ENCODE peak calls at places on chromosomes 1 and 21, in six cellular contexts. One of them, this sample, is unnamed.

GRCh38 chr1:47179988-47180563 is 9.8 kb downstream of the PDZK1IP1 start:
- DNase-seq in lower leg skin: peak; percentile 61
- DNase-seq in dorsolateral prefrontal cortex: no peak
- DNase-seq in WTC11: no peak
- DNase-seq in choroid plexus epithelial cell: no peak
- DNase-seq in activated B cell treated with CpG ODN at 0.5 μM for 24 hours: no peak
- DNase-seq in this sample: no peak

GRCh38 chr1:55326496-55326895 is 111.3 kb upstream of the USP24 start:
- DNase-seq in activated B cell treated with CpG ODN at 0.5 μM for 24 hours: no peak
- DNase-seq in dorsolateral prefrontal cortex: no peak
- DNase-seq in WTC11: no peak
- DNase-seq in lower leg skin: no peak
- DNase-seq in choroid plexus epithelial cell: peak; percentile 40
- DNase-seq in this sample: no peak

GRCh38 chr1:167173516-167174184 is 47.0 kb upstream of the POU2F1 start:
- DNase-seq in lower leg skin: no peak
- DNase-seq in WTC11: no peak
- DNase-seq in activated B cell treated with CpG ODN at 0.5 μM for 24 hours: no peak
- DNase-seq in choroid plexus epithelial cell: peak; percentile 76
- DNase-seq in dorsolateral prefrontal cortex: no peak
- DNase-seq in this sample: no peak

GRCh38 chr1:160361814-160362167 is 5.1 kb upstream of the NHLH1 start:
- DNase-seq in lower leg skin: no peak
- DNase-seq in dorsolateral prefrontal cortex: no peak
- DNase-seq in WTC11: no peak
- DNase-seq in choroid plexus epithelial cell: no peak
- DNase-seq in activated B cell treated with CpG ODN at 0.5 μM for 24 hours: no peak
- DNase-seq in this sample: no peak

GRCh38 chr1:214977700-214978374 is 104.7 kb upstream of the KCNK2 start:
- DNase-seq in activated B cell treated with CpG ODN at 0.5 μM for 24 hours: no peak
- DNase-seq in dorsolateral prefrontal cortex: no peak
- DNase-seq in WTC11: no peak
- DNase-seq in choroid plexus epithelial cell: no peak
- DNase-seq in lower leg skin: no peak
- DNase-seq in this sample: no peak

GRCh38 chr21:40047993-40048730 is 180.9 kb downstream of the PCP4 start:
- DNase-seq in dorsolateral prefrontal cortex: no peak
- DNase-seq in activated B cell treated with CpG ODN at 0.5 μM for 24 hours: no peak
- DNase-seq in choroid plexus epithelial cell: no peak
- DNase-seq in lower leg skin: no peak
- DNase-seq in WTC11: no peak
- DNase-seq in this sample: no peak

GRCh38 chr1:58929667-58930325 is 145.9 kb upstream of the JUN start:
- DNase-seq in WTC11: no peak
- DNase-seq in dorsolateral prefrontal cortex: no peak
- DNase-seq in lower leg skin: no peak
- DNase-seq in activated B cell treated with CpG ODN at 0.5 μM for 24 hours: no peak
- DNase-seq in choroid plexus epithelial cell: no peak
- DNase-seq in this sample: no peak

GRCh38 chr1:18693256-18694098 is 62.8 kb downstream of the PAX7 start:
- DNase-seq in activated B cell treated with CpG ODN at 0.5 μM for 24 hours: no peak
- DNase-seq in lower leg skin: no peak
- DNase-seq in WTC11: peak; percentile 89
- DNase-seq in choroid plexus epithelial cell: no peak
- DNase-seq in dorsolateral prefrontal cortex: no peak
- DNase-seq in this sample: no peak

GRCh38 chr21:44704636-44705001 is 6.8 kb downstream of the TSPEAR start:
- DNase-seq in WTC11: peak; percentile 60
- DNase-seq in activated B cell treated with CpG ODN at 0.5 μM for 24 hours: no peak
- DNase-seq in lower leg skin: peak; percentile 39
- DNase-seq in choroid plexus epithelial cell: no peak
- DNase-seq in dorsolateral prefrontal cortex: no peak
- DNase-seq in this sample: peak; percentile 62

GRCh38 chr1:171292799-171293198 is 21.2 kb upstream of the FMO4 start:
- DNase-seq in choroid plexus epithelial cell: no peak
- DNase-seq in dorsolateral prefrontal cortex: no peak
- DNase-seq in lower leg skin: no peak
- DNase-seq in activated B cell treated with CpG ODN at 0.5 μM for 24 hours: no peak
- DNase-seq in WTC11: no peak
- DNase-seq in this sample: no peak

GRCh38 chr1:33344896-33345295 is 24.0 kb upstream of the A3GALT2 start:
- DNase-seq in activated B cell treated with CpG ODN at 0.5 μM for 24 hours: no peak
- DNase-seq in dorsolateral prefrontal cortex: no peak
- DNase-seq in choroid plexus epithelial cell: peak; percentile 34
- DNase-seq in lower leg skin: no peak
- DNase-seq in WTC11: no peak
- DNase-seq in this sample: no peak

GRCh38 chr1:84724128-84724860 is 34.0 kb upstream of the SSX2IP start:
- DNase-seq in lower leg skin: no peak
- DNase-seq in choroid plexus epithelial cell: no peak
- DNase-seq in activated B cell treated with CpG ODN at 0.5 μM for 24 hours: peak; percentile 23
- DNase-seq in WTC11: peak; percentile 85
- DNase-seq in dorsolateral prefrontal cortex: no peak
- DNase-seq in this sample: no peak

GRCh38 chr1:58739851-58740466 is 40.1 kb upstream of the MYSM1 start:
- DNase-seq in choroid plexus epithelial cell: peak; percentile 81
- DNase-seq in activated B cell treated with CpG ODN at 0.5 μM for 24 hours: no peak
- DNase-seq in lower leg skin: no peak
- DNase-seq in WTC11: no peak
- DNase-seq in dorsolateral prefrontal cortex: no peak
- DNase-seq in this sample: no peak

GRCh38 chr21:35171385-35171784 is 122.3 kb upstream of the RUNX1 start:
- DNase-seq in lower leg skin: no peak
- DNase-seq in choroid plexus epithelial cell: no peak
- DNase-seq in activated B cell treated with CpG ODN at 0.5 μM for 24 hours: no peak
- DNase-seq in dorsolateral prefrontal cortex: no peak
- DNase-seq in WTC11: no peak
- DNase-seq in this sample: no peak

GRCh38 chr1:208172389-208173140 is 71.6 kb downstream of the PLXNA2 start:
- DNase-seq in dorsolateral prefrontal cortex: no peak
- DNase-seq in lower leg skin: no peak
- DNase-seq in WTC11: no peak
- DNase-seq in activated B cell treated with CpG ODN at 0.5 μM for 24 hours: no peak
- DNase-seq in choroid plexus epithelial cell: no peak
- DNase-seq in this sample: no peak

GRCh38 chr1:41572224-41572623 is 87.7 kb upstream of the EDN2 start:
- DNase-seq in activated B cell treated with CpG ODN at 0.5 μM for 24 hours: no peak
- DNase-seq in dorsolateral prefrontal cortex: no peak
- DNase-seq in choroid plexus epithelial cell: no peak
- DNase-seq in lower leg skin: peak; percentile 69
- DNase-seq in WTC11: no peak
- DNase-seq in this sample: peak; percentile 41

GRCh38 chr1:162371611-162372010 is 5.0 kb downstream of the SPATA46 start:
- DNase-seq in choroid plexus epithelial cell: peak; percentile 48
- DNase-seq in WTC11: no peak
- DNase-seq in dorsolateral prefrontal cortex: no peak
- DNase-seq in lower leg skin: peak; percentile 39
- DNase-seq in activated B cell treated with CpG ODN at 0.5 μM for 24 hours: no peak
- DNase-seq in this sample: no peak

GRCh38 chr21:34825101-34825500 is 156.3 kb downstream of the CLIC6 start:
- DNase-seq in WTC11: no peak
- DNase-seq in dorsolateral prefrontal cortex: no peak
- DNase-seq in activated B cell treated with CpG ODN at 0.5 μM for 24 hours: no peak
- DNase-seq in choroid plexus epithelial cell: no peak
- DNase-seq in lower leg skin: peak; percentile 79
- DNase-seq in this sample: no peak

GRCh38 chr21:33884361-33885157 is 31.0 kb downstream of the ATP5PO start:
- DNase-seq in dorsolateral prefrontal cortex: no peak
- DNase-seq in choroid plexus epithelial cell: no peak
- DNase-seq in WTC11: no peak
- DNase-seq in activated B cell treated with CpG ODN at 0.5 μM for 24 hours: no peak
- DNase-seq in lower leg skin: no peak
- DNase-seq in this sample: no peak

GRCh38 chr1:239388578-239388977 is 2.2 kb downstream of the CHRM3 start:
- DNase-seq in activated B cell treated with CpG ODN at 0.5 μM for 24 hours: no peak
- DNase-seq in lower leg skin: no peak
- DNase-seq in WTC11: no peak
- DNase-seq in choroid plexus epithelial cell: no peak
- DNase-seq in dorsolateral prefrontal cortex: no peak
- DNase-seq in this sample: no peak

GRCh38 chr21:35204850-35205564 is 155.9 kb upstream of the RUNX1 start:
- DNase-seq in WTC11: no peak
- DNase-seq in choroid plexus epithelial cell: peak; percentile 95
- DNase-seq in activated B cell treated with CpG ODN at 0.5 μM for 24 hours: no peak
- DNase-seq in dorsolateral prefrontal cortex: no peak
- DNase-seq in lower leg skin: peak; percentile 88
- DNase-seq in this sample: peak; percentile 85

GRCh38 chr1:182147136-182147815 is 85.8 kb upstream of the ZNF648 start:
- DNase-seq in dorsolateral prefrontal cortex: no peak
- DNase-seq in choroid plexus epithelial cell: no peak
- DNase-seq in activated B cell treated with CpG ODN at 0.5 μM for 24 hours: no peak
- DNase-seq in lower leg skin: no peak
- DNase-seq in WTC11: no peak
- DNase-seq in this sample: no peak

GRCh38 chr1:191963286-191963685 is 195.0 kb upstream of the RGS18 start:
- DNase-seq in lower leg skin: no peak
- DNase-seq in activated B cell treated with CpG ODN at 0.5 μM for 24 hours: no peak
- DNase-seq in WTC11: no peak
- DNase-seq in choroid plexus epithelial cell: peak; percentile 53
- DNase-seq in dorsolateral prefrontal cortex: no peak
- DNase-seq in this sample: no peak

GRCh38 chr1:23370744-23371710 is 1.4 kb upstream of the ZNF436 start:
- DNase-seq in activated B cell treated with CpG ODN at 0.5 μM for 24 hours: no peak
- DNase-seq in choroid plexus epithelial cell: peak; percentile 53
- DNase-seq in lower leg skin: no peak
- DNase-seq in dorsolateral prefrontal cortex: no peak
- DNase-seq in WTC11: peak; percentile 61
- DNase-seq in this sample: no peak

GRCh38 chr1:55490556-55490955 is 275.4 kb upstream of the USP24 start:
- DNase-seq in choroid plexus epithelial cell: no peak
- DNase-seq in WTC11: no peak
- DNase-seq in lower leg skin: no peak
- DNase-seq in dorsolateral prefrontal cortex: no peak
- DNase-seq in activated B cell treated with CpG ODN at 0.5 μM for 24 hours: no peak
- DNase-seq in this sample: no peak

GRCh38 chr1:23460519-23460918 is 23.5 kb downstream of the ASAP3 start:
- DNase-seq in lower leg skin: no peak
- DNase-seq in activated B cell treated with CpG ODN at 0.5 μM for 24 hours: no peak
- DNase-seq in choroid plexus epithelial cell: no peak
- DNase-seq in WTC11: no peak
- DNase-seq in dorsolateral prefrontal cortex: no peak
- DNase-seq in this sample: no peak

GRCh38 chr21:33855190-33855589 is 60.4 kb downstream of the ATP5PO start:
- DNase-seq in dorsolateral prefrontal cortex: no peak
- DNase-seq in lower leg skin: no peak
- DNase-seq in activated B cell treated with CpG ODN at 0.5 μM for 24 hours: no peak
- DNase-seq in choroid plexus epithelial cell: no peak
- DNase-seq in WTC11: peak; percentile 49
- DNase-seq in this sample: no peak

DNA sequence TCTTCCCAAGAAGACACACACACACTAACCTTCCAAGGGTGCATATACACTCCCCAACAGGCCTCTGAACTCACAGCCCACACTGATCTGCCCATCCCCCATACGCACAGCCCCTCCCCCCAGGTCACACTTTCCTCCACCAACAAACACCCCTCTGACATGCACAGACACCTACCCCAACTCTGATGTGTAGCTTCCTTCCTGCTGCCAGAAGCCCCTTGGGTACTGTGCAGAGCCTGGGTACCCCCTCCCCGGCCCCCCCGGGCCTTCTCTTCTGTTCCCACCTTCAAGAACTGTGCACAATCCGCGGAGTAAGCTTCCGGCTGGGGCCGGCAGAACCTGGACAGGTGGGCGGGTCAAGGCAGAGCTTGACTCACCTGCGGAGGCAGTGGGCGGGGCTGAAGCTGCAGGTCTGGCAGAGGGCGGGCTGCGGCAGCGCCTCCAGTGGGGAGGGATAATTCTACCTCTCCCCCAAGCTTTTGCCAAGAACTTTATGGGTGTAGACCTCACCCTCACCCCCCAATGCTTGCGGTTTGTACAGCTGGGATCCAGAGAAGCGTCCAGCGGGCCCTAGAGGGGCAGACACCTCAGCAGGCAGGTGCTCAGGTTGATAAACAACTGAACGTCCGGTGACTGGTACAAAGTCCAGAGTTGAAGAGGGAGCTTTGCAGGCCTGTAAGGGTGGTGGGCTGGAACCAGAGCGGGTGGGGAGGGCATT is at the start of gene C1orf210:
- DNase-seq in WTC11: peak; percentile 98
- DNase-seq in choroid plexus epithelial cell: no peak
- DNase-seq in dorsolateral prefrontal cortex: peak; percentile 38
- DNase-seq in activated B cell treated with CpG ODN at 0.5 μM for 24 hours: no peak
- DNase-seq in lower leg skin: peak; percentile 86
- DNase-seq in this sample: no peak
- TF ChIP-seq CTCF in WTC11: peak; percentile 39
- TF ChIP-seq CTCF in choroid plexus epithelial cell: peak; percentile 19
- TF ChIP-seq CTCF in dorsolateral prefrontal cortex: no peak
- TF ChIP-seq CTCF in activated B cell treated with CpG ODN at 0.5 μM for 24 hours: no peak
- TF ChIP-seq CTCF in lower leg skin: no peak
- TF ChIP-seq CTCF in this sample: no peak

GRCh38 chr1:44760876-44761275 is 14.5 kb upstream of the RPS8 start:
- DNase-seq in dorsolateral prefrontal cortex: no peak
- DNase-seq in activated B cell treated with CpG ODN at 0.5 μM for 24 hours: no peak
- DNase-seq in choroid plexus epithelial cell: no peak
- DNase-seq in WTC11: no peak
- DNase-seq in lower leg skin: no peak
- DNase-seq in this sample: no peak

GRCh38 chr1:44759077-44759476 is 16.3 kb upstream of the RPS8 start:
- DNase-seq in dorsolateral prefrontal cortex: no peak
- DNase-seq in choroid plexus epithelial cell: no peak
- DNase-seq in lower leg skin: no peak
- DNase-seq in activated B cell treated with CpG ODN at 0.5 μM for 24 hours: no peak
- DNase-seq in WTC11: no peak
- DNase-seq in this sample: no peak

DNA sequence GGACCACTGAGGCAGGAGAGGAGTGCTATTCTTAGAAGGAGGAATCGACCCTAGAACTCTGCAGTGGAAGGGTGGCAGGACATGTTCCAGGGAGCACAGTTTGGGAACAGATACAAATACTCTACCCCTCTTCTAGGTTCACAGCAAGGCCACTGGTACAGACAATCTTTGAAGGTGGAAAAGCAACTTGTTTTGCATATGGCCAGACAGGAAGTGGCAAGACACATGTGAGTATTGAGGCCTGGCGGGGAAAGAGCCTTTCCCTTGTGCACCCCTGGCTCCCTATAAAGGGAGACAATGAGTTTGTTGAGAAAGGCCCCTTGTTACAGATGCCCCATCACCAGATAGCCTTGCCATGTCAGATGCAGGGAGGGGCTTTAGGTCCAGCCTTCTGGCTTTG is 17.8 kb downstream of the KIF2C start:
- DNase-seq in dorsolateral prefrontal cortex: no peak
- DNase-seq in WTC11: no peak
- DNase-seq in choroid plexus epithelial cell: no peak
- DNase-seq in lower leg skin: no peak
- DNase-seq in activated B cell treated with CpG ODN at 0.5 μM for 24 hours: no peak
- DNase-seq in this sample: no peak
- TF ChIP-seq CTCF in dorsolateral prefrontal cortex: no peak
- TF ChIP-seq CTCF in WTC11: no peak
- TF ChIP-seq CTCF in choroid plexus epithelial cell: no peak
- TF ChIP-seq CTCF in lower leg skin: no peak
- TF ChIP-seq CTCF in activated B cell treated with CpG ODN at 0.5 μM for 24 hours: no peak
- TF ChIP-seq CTCF in this sample: no peak

GRCh38 chr1:8315573-8316475 is 2.1 kb upstream of the SLC45A1 start:
- DNase-seq in WTC11: peak; percentile 28
- DNase-seq in lower leg skin: no peak
- DNase-seq in choroid plexus epithelial cell: peak; percentile 11
- DNase-seq in dorsolateral prefrontal cortex: no peak
- DNase-seq in activated B cell treated with CpG ODN at 0.5 μM for 24 hours: no peak
- DNase-seq in this sample: no peak
- TF ChIP-seq CTCF in WTC11: no peak
- TF ChIP-seq CTCF in lower leg skin: no peak
- TF ChIP-seq CTCF in choroid plexus epithelial cell: peak; percentile 40
- TF ChIP-seq CTCF in dorsolateral prefrontal cortex: no peak
- TF ChIP-seq CTCF in activated B cell treated with CpG ODN at 0.5 μM for 24 hours: no peak
- TF ChIP-seq CTCF in this sample: no peak

GRCh38 chr1:155910621-155911121 is 478 bp downstream of the RIT1 start:
- DNase-seq in activated B cell treated with CpG ODN at 0.5 μM for 24 hours: no peak
- DNase-seq in choroid plexus epithelial cell: peak; percentile 53
- DNase-seq in WTC11: peak; percentile 15
- DNase-seq in dorsolateral prefrontal cortex: no peak
- DNase-seq in lower leg skin: peak; percentile 68
- DNase-seq in this sample: no peak
- TF ChIP-seq CTCF in activated B cell treated with CpG ODN at 0.5 μM for 24 hours: no peak
- TF ChIP-seq CTCF in choroid plexus epithelial cell: peak; percentile 32
- TF ChIP-seq CTCF in WTC11: no peak
- TF ChIP-seq CTCF in dorsolateral prefrontal cortex: no peak
- TF ChIP-seq CTCF in lower leg skin: no peak
- TF ChIP-seq CTCF in this sample: no peak

This sample was measured in coronary artery.